ENCODE peak calls at places on chromosomes 6 and 20, in five cellular contexts. Z is GM20000, G is A549, N is thoracic aorta, M is breast epithelium. W is an unnamed sample.
A peak's percentile ranks its signal among the peaks of the same experiment; 100 is the strongest.

GRCh38 chr6:15621203-15622044 is 41.4 kb downstream of the DTNBP1 start:
- DNase-seq in M (no peak), N (no peak), G (no peak), Z (peak; percentile 51), W (no peak)

GRCh38 chr6:112636650-112637260 is 289.6 kb downstream of the RFPL4B start:
- DNase-seq in N (no peak), M (no peak), Z (no peak), G (no peak), W (no peak)

GRCh38 chr20:49983848-49984408 is 1.1 kb downstream of the SNAI1 start:
- DNase-seq in Z (no peak), N (no peak), G (no peak), M (no peak), W (no peak)

GRCh38 chr6:22251331-22251730 is 45.5 kb downstream of the PRL start:
- DNase-seq in Z (no peak), M (no peak), G (peak; percentile 27), N (no peak), W (no peak)

GRCh38 chr20:11155156-11155805 is 481.5 kb upstream of the JAG1 start:
- DNase-seq in Z (no peak), G (no peak), M (no peak), N (no peak), W (no peak)

GRCh38 chr20:17381701-17382100 is 149.5 kb downstream of the BFSP1 start:
- DNase-seq in N (no peak), Z (no peak), M (no peak), G (no peak), W (no peak)

GRCh38 chr20:3716195-3716834 is 3.9 kb upstream of the SIGLEC1 start:
- DNase-seq in G (peak; percentile 73), M (no peak), Z (peak; percentile 63), N (no peak), W (no peak)

GRCh38 chr6:115832186-115832585 is 228.5 kb downstream of the FRK start:
- DNase-seq in M (no peak), Z (no peak), N (no peak), G (no peak), W (no peak)

GRCh38 chr6:170553686-170554085 is 483 bp upstream of the TBP start:
- DNase-seq in M (no peak), N (no peak), G (no peak), Z (no peak), W (no peak)

GRCh38 chr6:1316482-1317220 is 4.8 kb downstream of the FOXQ1 start:
- DNase-seq in Z (peak; percentile 42), M (no peak), N (no peak), G (no peak), W (no peak)

GRCh38 chr6:156839591-156840001 is 62.4 kb downstream of the ARID1B start:
- DNase-seq in N (no peak), Z (no peak), M (no peak), G (no peak), W (no peak)

GRCh38 chr6:106858653-106859092 is 115.9 kb downstream of the CD24 start:
- DNase-seq in N (no peak), M (no peak), G (peak; percentile 68), Z (no peak), W (no peak)

GRCh38 chr6:32083812-32084768 is 25.0 kb downstream of the TNXB start:
- DNase-seq in M (no peak), Z (no peak), N (no peak), G (no peak), W (no peak)

GRCh38 chr6:150290429-150290828 is 78.4 kb upstream of the IYD start:
- DNase-seq in N (no peak), G (no peak), M (no peak), Z (no peak), W (no peak)

GRCh38 chr20:16459019-16459700 is 114.1 kb downstream of the KIF16B start:
- DNase-seq in N (peak; percentile 6), Z (no peak), G (peak; percentile 42), M (no peak), W (no peak)

GRCh38 chr20:51529027-51529749 is 13.3 kb downstream of the NFATC2 start:
- DNase-seq in M (no peak), N (no peak), Z (no peak), G (no peak), W (no peak)

GRCh38 chr6:118249680-118250079 is 298.4 kb upstream of the PLN start:
- DNase-seq in G (no peak), N (no peak), Z (no peak), M (no peak), W (no peak)

GRCh38 chr6:10403385-10404106 is 11.3 kb downstream of the TFAP2A start:
- DNase-seq in M (no peak), Z (no peak), G (peak; percentile 87), N (no peak), W (no peak)

GRCh38 chr6:34272022-34272926 is 23.5 kb upstream of the SMIM29 start:
- DNase-seq in N (no peak), G (peak; percentile 13), M (no peak), Z (peak; percentile 37), W (no peak)

GRCh38 chr20:16927031-16927430 is 178.9 kb downstream of the OTOR start:
- DNase-seq in N (no peak), M (no peak), Z (no peak), G (no peak), W (no peak)

GRCh38 chr20:10357974-10358373 is 76.0 kb downstream of the MKKS start:
- DNase-seq in N (no peak), G (peak; percentile 29), M (no peak), Z (no peak), W (no peak)

DNA sequence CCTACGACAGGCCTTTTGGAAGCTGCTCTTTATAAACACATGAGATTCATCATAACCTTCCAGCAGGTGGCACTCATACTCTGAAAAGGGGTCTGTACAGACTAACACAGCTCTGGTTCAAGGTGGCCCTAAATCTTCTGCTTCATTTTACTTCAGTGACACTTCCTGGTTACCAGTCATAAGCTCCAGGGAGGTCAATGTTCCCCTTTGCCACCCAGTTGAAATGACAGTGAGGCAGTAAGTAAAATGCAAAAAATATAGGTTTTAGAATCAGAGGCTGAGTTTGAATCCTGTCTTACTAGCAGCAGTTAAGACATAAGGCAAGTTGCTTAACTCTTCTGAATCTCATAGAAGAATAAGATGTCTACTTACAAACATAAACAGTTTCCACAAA is 132.8 kb downstream of the CDK19 start:
- DNase-seq in G (peak; percentile 83), Z (peak; percentile 69), N (peak; percentile 53), M (no peak), W (no peak)
- TF ChIP-seq CTCF in G (peak; percentile 74), Z (peak; percentile 27), N (peak; percentile 72), M (peak; percentile 71), W (peak; percentile 37)

GRCh38 chr6:20791932-20792331 is 257.7 kb downstream of the CDKAL1 start:
- DNase-seq in Z (no peak), N (no peak), M (no peak), G (no peak), W (no peak)

GRCh38 chr6:20793174-20793573 is 258.9 kb downstream of the CDKAL1 start:
- DNase-seq in Z (no peak), N (no peak), M (no peak), G (no peak), W (no peak)

GRCh38 chr6:20790032-20790791 is 256.0 kb downstream of the CDKAL1 start:
- DNase-seq in M (no peak), N (no peak), Z (no peak), G (no peak), W (no peak)

GRCh38 chr6:20791074-20791473 is 256.8 kb downstream of the CDKAL1 start:
- DNase-seq in N (no peak), M (no peak), G (no peak), Z (no peak), W (no peak)

DNA sequence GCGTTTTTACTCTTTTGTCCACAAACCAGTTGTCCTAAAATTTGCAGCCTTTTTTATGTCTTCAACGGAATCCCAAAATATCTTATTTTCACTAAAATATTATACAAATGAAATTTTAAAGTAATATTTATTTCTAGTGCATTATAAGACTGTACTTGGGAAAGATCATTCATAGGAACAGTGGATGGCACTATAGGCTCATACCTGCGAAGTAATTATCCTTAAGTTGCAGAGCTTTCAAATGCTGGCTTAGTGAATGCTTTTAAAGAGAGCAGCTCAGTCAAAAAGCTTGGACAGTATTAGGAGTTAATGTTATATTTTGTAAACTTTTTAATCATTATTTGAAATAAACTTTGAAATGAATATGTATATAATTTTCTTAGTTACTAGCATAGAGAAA is 254.9 kb downstream of the CDKAL1 start:
- DNase-seq in Z (no peak), M (no peak), G (peak; percentile 22), N (no peak), W (no peak)
- TF ChIP-seq CTCF in Z (no peak), M (no peak), G (peak; percentile 30), N (peak; percentile 21), W (no peak)

DNA sequence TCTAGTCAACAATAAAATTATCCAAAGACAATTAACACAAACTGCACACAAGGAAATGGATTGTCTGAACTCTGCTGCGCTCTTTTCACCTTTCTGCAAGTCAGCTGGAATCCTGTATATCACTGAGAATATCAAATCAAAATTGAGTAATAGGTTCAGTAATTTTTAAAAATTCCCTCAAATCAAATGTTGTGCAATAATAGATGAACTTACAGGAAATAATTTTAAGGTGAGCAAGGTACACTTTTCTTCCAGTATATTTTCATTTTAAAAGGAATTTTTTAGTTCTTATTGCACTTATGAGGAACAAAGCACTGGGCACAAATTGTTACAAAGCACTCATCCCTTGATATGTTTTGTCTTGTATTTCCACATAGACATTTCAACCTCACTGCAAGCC is 1.2 kb downstream of the SAYSD1 start:
- DNase-seq in Z (no peak), M (no peak), N (no peak), G (no peak), W (no peak)
- TF ChIP-seq CTCF in Z (no peak), M (no peak), N (no peak), G (no peak), W (no peak)

GRCh38 chr6:44310241-44310640 is 2.9 kb downstream of the AARS2 start:
- DNase-seq in Z (no peak), G (no peak), N (no peak), M (no peak), W (no peak)

GRCh38 chr6:44311304-44311703 is 1.8 kb downstream of the AARS2 start:
- DNase-seq in Z (no peak), N (no peak), G (no peak), M (no peak), W (no peak)

GRCh38 chr6:44315506-44315905 is 2.4 kb upstream of the AARS2 start:
- DNase-seq in N (no peak), M (no peak), Z (no peak), G (no peak), W (no peak)

GRCh38 chr6:44311767-44312166 is 1.4 kb downstream of the AARS2 start:
- DNase-seq in M (no peak), G (no peak), Z (no peak), N (no peak), W (no peak)

DNA sequence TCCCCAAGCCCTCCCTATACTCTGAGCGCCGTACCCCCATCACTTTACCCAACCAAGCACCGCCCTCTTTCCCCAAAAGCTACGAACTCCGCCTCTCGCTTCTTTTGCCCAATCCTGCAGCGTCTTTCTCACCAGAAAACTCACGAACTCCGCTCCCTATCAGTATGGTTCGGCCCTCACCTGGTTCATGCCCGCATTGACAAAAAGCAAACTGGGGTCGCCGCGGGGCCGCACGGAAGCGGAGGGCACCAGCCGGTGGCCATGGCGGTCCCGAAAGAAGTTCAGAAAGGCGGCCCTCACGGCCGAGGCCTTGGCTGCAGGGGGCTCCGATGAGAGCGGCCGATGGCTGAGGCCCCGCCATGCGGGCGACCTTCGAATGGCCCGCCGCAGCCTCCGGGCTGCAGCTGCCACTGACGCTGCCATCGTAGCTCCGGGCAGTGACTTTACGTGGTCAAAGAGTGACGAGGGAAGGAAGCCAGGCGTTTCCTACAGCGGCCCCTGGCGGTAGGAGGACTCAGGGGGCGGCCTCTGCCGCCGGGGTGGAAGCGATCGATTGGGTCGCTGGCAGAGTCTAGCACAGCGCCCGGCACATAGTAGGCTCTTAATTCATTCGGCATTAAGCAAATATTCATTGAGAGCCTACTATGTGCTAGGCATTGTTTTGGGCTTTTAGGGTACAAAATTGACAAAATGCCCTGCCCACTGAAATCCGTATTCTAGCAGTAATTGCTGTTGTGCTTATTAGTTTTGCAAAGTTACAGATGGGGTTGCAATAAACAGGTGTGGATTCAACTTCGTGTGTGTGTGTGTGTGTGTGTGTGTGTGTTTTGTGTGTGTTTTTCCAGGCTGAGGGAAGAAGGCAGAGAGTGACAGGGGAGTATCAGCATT is at the start of gene AARS2:
- DNase-seq in G (peak; percentile 82), Z (peak; percentile 88), N (peak; percentile 14), M (peak; percentile 87), W (peak; percentile 71)
- TF ChIP-seq CTCF in G (peak; percentile 79), Z (peak; percentile 96), N (peak; percentile 91), M (peak; percentile 91), W (peak; percentile 54)